ENCODE peak calls at places on chromosomes 12 and 14, in five cellular contexts. U, X, T, O and V are unnamed samples.

GRCh38 chr12:10331642-10332239 is 24.1 kb downstream of the KLRD1 start:
- ATAC-seq in U (peak), X (peak), T (peak), O (peak), V (no peak)

GRCh38 chr12:13033266-13033875 is 10.8 kb upstream of the FAM234B start:
- ATAC-seq in U (no peak), X (no peak), T (no peak), O (no peak), V (no peak)

GRCh38 chr14:36553650-36554260 is 28.7 kb downstream of the NKX2-8 start:
- ATAC-seq in U (peak), X (peak), T (peak), O (peak), V (no peak)

GRCh38 chr14:65501328-65501727 is 88.8 kb downstream of the FUT8 start:
- ATAC-seq in U (no peak), X (no peak), T (peak), O (peak), V (no peak)

GRCh38 chr14:23405516-23406025 is 2.5 kb downstream of the MYH6 start:
- ATAC-seq in U (no peak), X (no peak), T (no peak), O (no peak), V (no peak)

GRCh38 chr14:58133739-58134138 is 18.3 kb downstream of the ARMH4 start:
- ATAC-seq in U (no peak), X (no peak), T (no peak), O (no peak), V (no peak)

GRCh38 chr14:95431199-95432145 is 85.0 kb downstream of the SYNE3 start:
- ATAC-seq in U (peak), X (peak), T (peak), O (peak), V (peak)

GRCh38 chr14:34750670-34751069 is 36.3 kb upstream of the CFL2 start:
- ATAC-seq in U (no peak), X (no peak), T (no peak), O (no peak), V (no peak)

GRCh38 chr14:94653321-94653720 is 41.1 kb downstream of the SERPINA3 start:
- ATAC-seq in U (no peak), X (no peak), T (no peak), O (no peak), V (no peak)

GRCh38 chr12:106747973-106748436 is 26.5 kb upstream of the RIC8B start:
- ATAC-seq in U (no peak), X (no peak), T (no peak), O (peak), V (no peak)

GRCh38 chr14:31263485-31264133 is 56.0 kb upstream of the HECTD1 start:
- ATAC-seq in U (peak), X (peak), T (no peak), O (no peak), V (peak)

GRCh38 chr14:58297412-58297761 is 968 bp upstream of the ARID4A start:
- ATAC-seq in U (no peak), X (peak), T (peak), O (peak), V (no peak)

GRCh38 chr12:98066251-98066650 is 449.1 kb upstream of the TMPO start:
- ATAC-seq in U (no peak), X (no peak), T (no peak), O (no peak), V (no peak)
- TF ChIP-seq EP300 in U (no peak), X (no peak), T (no peak), O (no peak), V (no peak)

GRCh38 chr12:127883013-127883412 is 384.0 kb upstream of the TMEM132C start:
- ATAC-seq in U (no peak), X (no peak), T (no peak), O (no peak), V (no peak)
- H3K4me3 ChIP-seq in U (no peak), X (no peak), T (no peak), O (no peak), V (no peak)

GRCh38 chr12:6869049-6870021 is 2.0 kb downstream of the TPI1 start:
- ATAC-seq in U (peak), X (no peak), T (peak), O (peak), V (no peak)
- TF ChIP-seq POLR2AphosphoS5 in U (no peak), X (no peak), T (peak), O (peak), V (peak)

GRCh38 chr12:68435238-68435637 is 103.1 kb upstream of the MDM1 start:
- ATAC-seq in U (no peak), X (no peak), T (no peak), O (no peak), V (no peak)

GRCh38 chr12:68434391-68435007 is 102.3 kb upstream of the MDM1 start:
- ATAC-seq in U (no peak), X (no peak), T (no peak), O (no peak), V (no peak)

GRCh38 chr12:68431786-68432185 is 99.6 kb upstream of the MDM1 start:
- ATAC-seq in U (no peak), X (no peak), T (no peak), O (no peak), V (no peak)

GRCh38 chr12:68435816-68436215 is 103.7 kb upstream of the MDM1 start:
- ATAC-seq in U (no peak), X (no peak), T (no peak), O (no peak), V (no peak)

DNA sequence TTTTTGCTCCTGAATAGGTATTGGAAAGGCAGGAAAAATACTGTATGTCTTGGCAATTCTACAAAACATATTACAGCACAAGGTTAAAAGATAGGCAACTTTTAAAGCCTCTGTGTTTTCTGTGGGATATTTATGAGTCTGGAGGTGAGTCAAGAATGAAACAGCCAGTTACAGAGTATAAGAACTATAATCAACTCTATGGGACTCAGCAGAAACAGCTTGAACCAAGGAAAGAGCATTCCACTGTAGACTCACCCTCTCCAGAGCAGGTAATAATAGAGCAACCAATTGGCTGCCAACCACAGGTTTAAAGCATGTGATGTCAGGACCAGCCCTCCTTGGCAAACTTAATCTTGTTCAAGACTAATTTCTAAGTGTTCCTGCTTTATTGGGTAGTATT is 100.5 kb upstream of the MDM1 start:
- ATAC-seq in U (no peak), X (no peak), T (no peak), O (no peak), V (no peak)
- TF ChIP-seq EP300 in U (no peak), X (no peak), T (no peak), O (no peak), V (no peak)

GRCh38 chr12:6277982-6278438 is 32.5 kb upstream of the PLEKHG6 start:
- ATAC-seq in U (no peak), X (peak), T (no peak), O (peak), V (no peak)
- H3K4me3 ChIP-seq in U (peak), X (peak), T (peak), O (peak), V (peak)

GRCh38 chr12:116646901-116647300 is 87.7 kb downstream of the MAP1LC3B2 start:
- ATAC-seq in U (no peak), X (no peak), T (no peak), O (no peak), V (no peak)

GRCh38 chr12:116647802-116648201 is 88.6 kb downstream of the MAP1LC3B2 start:
- ATAC-seq in U (no peak), X (no peak), T (no peak), O (no peak), V (no peak)

GRCh38 chr12:116651089-116651488 is 86.8 kb downstream of the SPRING1 start:
- ATAC-seq in U (no peak), X (no peak), T (no peak), O (no peak), V (no peak)

GRCh38 chr12:116650585-116650984 is 87.3 kb downstream of the SPRING1 start:
- ATAC-seq in U (no peak), X (no peak), T (no peak), O (no peak), V (no peak)

DNA sequence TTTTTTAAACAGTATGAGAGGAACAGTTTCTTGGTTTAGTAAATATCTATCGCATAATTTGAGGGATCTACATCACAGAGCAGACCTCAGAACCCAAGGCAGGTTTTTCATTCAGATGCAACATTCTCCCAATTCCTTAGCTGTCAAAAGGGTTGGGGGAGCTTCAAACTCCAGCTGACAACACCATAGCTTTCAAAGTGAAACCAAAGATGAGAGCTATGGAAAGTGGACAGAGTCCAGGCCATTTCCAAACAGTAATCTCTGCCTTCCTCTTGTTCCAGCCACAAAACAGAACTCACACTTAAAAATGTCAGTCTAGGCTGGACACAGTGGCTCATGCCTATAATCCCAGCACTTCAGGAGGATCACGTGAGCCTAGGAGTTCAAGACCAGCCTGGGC is 87.8 kb downstream of the SPRING1 start:
- ATAC-seq in U (peak), X (no peak), T (no peak), O (no peak), V (no peak)
- TF ChIP-seq POLR2AphosphoS5 in U (no peak), X (no peak), T (no peak), O (no peak), V (no peak)

GRCh38 chr12:2811791-2812190 is 677 bp upstream of the ITFG2 start:
- ATAC-seq in U (no peak), X (no peak), T (no peak), O (no peak), V (no peak)

GRCh38 chr12:2813214-2813554 is 716 bp downstream of the ITFG2 start:
- ATAC-seq in U (no peak), X (peak), T (no peak), O (peak), V (peak)

GRCh38 chr12:2813573-2814185 is 1.2 kb downstream of the ITFG2 start:
- ATAC-seq in U (peak), X (peak), T (peak), O (peak), V (no peak)

GRCh38 chr12:2806700-2807099 is 5.8 kb upstream of the ITFG2 start:
- ATAC-seq in U (no peak), X (no peak), T (no peak), O (no peak), V (no peak)

DNA sequence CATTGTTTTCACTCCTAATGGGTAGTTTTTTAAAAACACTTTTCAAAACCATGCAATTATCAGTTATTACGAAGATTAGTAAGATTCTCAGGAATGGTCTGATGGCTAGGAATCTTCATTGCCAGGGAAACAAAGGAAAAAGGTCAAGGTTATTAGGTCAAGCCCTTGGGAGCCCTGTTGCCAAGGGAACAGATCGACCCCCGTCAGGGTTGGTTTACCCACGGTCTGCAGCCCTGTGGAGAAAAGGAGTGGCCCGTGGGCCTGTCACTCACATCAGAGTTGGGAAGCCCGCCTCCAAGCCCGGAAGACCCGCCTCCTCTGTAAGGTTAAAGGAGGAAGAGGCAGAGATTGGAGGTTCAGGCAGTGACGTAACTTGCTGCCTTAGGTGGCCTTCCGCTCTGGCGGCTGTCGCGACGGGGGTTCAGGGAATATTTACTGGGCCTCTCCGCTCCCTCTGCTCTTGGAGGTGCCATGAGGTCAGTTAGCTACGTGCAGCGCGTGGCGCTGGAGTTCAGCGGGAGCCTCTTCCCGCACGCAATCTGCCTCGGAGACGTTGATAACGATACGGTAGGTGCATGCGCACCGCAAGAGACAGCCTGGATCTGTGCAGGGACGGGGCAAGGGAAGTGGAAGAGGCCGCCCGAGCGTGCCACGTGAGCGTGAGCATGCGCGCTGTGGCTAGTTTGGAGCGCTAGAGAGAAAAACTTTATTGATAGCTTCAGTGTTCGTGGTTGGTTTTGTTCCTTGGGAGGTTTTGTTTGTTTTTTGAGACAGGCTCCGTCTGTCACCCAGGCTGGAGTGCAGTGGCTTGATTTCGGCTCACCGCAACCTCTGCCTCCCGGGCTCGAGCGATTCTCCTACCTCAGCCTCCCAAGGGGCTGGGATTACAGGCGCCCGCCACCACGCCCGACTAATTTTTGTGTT is at the start of gene ITFG2:
- ATAC-seq in U (peak), X (peak), T (peak), O (peak), V (peak)
- TF ChIP-seq EP300 in U (peak), X (no peak), T (no peak), O (peak), V (no peak)

GRCh38 chr12:14773685-14774073 is 29.6 kb downstream of the WBP11 start:
- ATAC-seq in U (peak), X (no peak), T (no peak), O (peak), V (peak)

GRCh38 chr12:14772946-14773345 is 30.3 kb downstream of the WBP11 start:
- ATAC-seq in U (no peak), X (no peak), T (no peak), O (no peak), V (no peak)

GRCh38 chr12:14774944-14775651 is 28.2 kb downstream of the WBP11 start:
- ATAC-seq in U (peak), X (peak), T (no peak), O (no peak), V (peak)

GRCh38 chr12:14775652-14776020 is 27.6 kb downstream of the WBP11 start:
- ATAC-seq in U (no peak), X (peak), T (no peak), O (no peak), V (no peak)

DNA sequence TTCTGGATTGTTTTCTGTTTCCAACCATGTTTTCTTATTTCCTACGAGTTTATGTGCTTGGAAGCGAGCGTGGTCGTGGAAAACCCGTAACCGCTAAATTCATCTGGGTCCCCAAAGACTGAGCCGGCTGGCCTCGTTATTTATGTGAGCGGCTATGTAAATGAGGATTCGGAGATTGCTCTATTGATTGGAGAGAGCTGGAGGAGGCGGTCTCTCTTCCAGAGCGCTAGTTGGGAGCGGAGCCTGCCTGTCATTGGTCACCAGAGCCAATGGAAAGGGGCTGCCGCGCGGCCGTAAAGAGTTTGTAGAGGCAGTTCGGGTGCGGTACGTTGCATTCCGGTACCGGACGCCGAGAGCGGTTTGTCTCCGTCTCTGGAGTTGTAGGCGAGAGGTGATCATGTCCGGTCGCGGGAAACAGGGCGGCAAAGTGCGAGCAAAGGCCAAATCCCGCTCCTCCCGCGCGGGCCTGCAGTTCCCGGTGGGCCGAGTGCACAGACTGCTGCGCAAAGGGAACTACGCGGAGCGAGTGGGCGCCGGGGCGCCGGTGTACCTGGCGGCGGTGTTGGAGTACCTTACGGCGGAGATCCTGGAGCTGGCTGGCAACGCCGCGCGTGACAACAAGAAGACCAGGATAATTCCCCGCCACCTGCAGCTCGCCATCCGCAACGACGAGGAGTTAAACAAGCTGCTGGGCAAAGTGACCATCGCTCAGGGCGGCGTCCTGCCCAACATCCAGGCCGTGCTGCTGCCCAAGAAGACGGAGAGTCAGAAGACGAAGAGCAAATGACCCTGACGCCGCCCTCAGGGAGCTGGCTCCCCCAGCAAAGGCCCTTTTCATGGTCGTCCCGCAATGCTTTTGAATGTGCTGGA is 29.0 kb downstream of the WBP11 start:
- ATAC-seq in U (peak), X (peak), T (no peak), O (peak), V (peak)
- H3K4me3 ChIP-seq in U (peak), X (peak), T (no peak), O (peak), V (peak)

DNA sequence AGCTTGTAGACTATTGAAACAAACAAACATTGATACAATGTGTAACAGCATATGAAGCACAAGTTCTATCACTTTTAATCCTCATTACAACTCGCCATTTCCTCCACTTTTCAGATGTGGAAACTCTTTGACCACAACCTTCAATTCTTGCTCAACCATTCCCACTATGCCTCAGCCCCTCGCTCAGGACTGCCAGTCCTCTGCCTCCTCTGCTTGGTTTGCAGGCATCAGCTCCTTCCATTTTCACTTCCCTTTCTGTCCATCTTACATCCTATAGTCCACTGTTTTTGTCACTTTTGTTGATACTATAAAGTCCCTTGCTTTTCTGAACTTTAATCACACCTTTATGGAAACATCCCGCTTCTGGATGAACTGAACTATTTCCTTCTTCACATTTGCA is 28.2 kb upstream of the CD27 start:
- ATAC-seq in U (no peak), X (peak), T (no peak), O (peak), V (no peak)
- TF ChIP-seq POLR2AphosphoS5 in U (no peak), X (peak), T (no peak), O (no peak), V (no peak)

DNA sequence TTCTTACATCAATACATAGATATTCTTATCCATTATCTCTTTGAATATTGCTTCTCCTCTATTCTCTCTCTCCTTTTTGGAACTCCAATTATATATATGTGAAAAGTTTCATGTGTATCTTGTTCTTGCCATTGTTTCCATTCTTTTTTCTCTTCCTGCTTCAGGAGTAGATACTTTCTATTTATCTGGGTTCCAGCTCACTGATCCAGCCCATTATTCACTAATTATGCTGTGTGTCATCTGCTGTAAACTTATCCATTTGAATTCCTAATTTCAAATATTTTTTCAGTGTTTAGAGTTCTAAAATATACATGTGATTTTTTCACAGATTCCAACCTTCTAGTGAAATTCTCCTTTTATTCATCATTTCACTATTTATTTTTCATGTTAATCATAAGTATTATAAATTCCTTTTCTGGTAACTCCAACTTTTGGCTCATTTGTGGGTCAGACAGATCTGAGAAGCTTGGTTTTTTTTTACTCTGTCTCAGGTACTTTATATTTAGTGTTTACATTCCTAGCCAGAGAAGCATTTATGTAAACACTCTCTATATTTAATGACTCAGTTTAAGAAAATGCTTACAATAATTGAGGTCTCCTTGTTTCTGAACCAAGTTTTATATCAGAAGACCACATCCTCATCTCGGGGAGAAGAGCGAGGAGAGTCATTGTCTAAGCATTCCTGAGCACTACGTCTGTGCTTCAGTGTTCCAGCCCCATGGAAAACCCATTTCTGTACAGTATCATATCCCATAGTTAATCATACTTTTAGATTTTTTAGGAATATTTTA is 15.9 kb upstream of the AMIGO2 start:
- ATAC-seq in U (no peak), X (no peak), T (no peak), O (no peak), V (no peak)
- TF ChIP-seq EP300 in U (no peak), X (no peak), T (no peak), O (no peak), V (no peak)